ENCODE peak calls at places on chromosomes 13 and 19, in six cellular contexts. S is Ammon's horn; F is SW 1271; T is thoracic aorta; G is NK-92 treated with Interleukin-12 subunit alpha and Interleukin-12 subunit beta, amount 100 ng/mL, for 24 hours; I is EH. Q is an unnamed sample.

GRCh38 chr13:21171420-21171819 is 4.9 kb downstream of the SKA3 start:
- DNase-seq in S (no peak), F (no peak), T (no peak), G (no peak), I (no peak), Q (no peak)

GRCh38 chr19:8500158-8500557 is 2.3 kb downstream of the PRAM1 start:
- DNase-seq in S (peak), F (no peak), T (no peak), G (no peak), I (no peak), Q (no peak)

GRCh38 chr13:113581871-113582270 is 2.7 kb upstream of the TFDP1 start:
- DNase-seq in S (peak), F (no peak), T (no peak), G (no peak), I (no peak), Q (no peak)

GRCh38 chr13:64753606-64754005 is 2476.5 kb downstream of the PCDH9 start:
- DNase-seq in S (no peak), F (no peak), T (no peak), G (no peak), I (peak), Q (no peak)

GRCh38 chr13:24348797-24349515 is 39.6 kb downstream of the C1QTNF9 start:
- DNase-seq in S (no peak), F (no peak), T (no peak), G (no peak), I (no peak), Q (no peak)

GRCh38 chr13:41708648-41709175 is 251.4 kb downstream of the RGCC start:
- DNase-seq in S (peak), F (no peak), T (no peak), G (no peak), I (no peak), Q (peak)

GRCh38 chr19:7191946-7192691 is 102.1 kb downstream of the INSR start:
- DNase-seq in S (no peak), F (no peak), T (no peak), G (peak), I (peak), Q (no peak)

GRCh38 chr19:39444598-39445257 is 654 bp upstream of the SUPT5H start:
- DNase-seq in S (no peak), F (no peak), T (no peak), G (no peak), I (peak), Q (no peak)

GRCh38 chr19:31253816-31254551 is 95.3 kb downstream of the TSHZ3 start:
- DNase-seq in S (no peak), F (no peak), T (no peak), G (no peak), I (no peak), Q (no peak)

GRCh38 chr19:47230122-47230920 is 678 bp downstream of the BBC3 start:
- DNase-seq in S (peak), F (peak), T (no peak), G (peak), I (peak), Q (peak)

GRCh38 chr13:45809810-45810394 is 41.7 kb downstream of the SIAH3 start:
- DNase-seq in S (no peak), F (no peak), T (no peak), G (no peak), I (no peak), Q (no peak)

GRCh38 chr19:50239916-50240585 is 36.6 kb downstream of the MYH14 start:
- DNase-seq in S (no peak), F (no peak), T (no peak), G (no peak), I (no peak), Q (no peak)

GRCh38 chr19:18117692-18118378 is 20.3 kb downstream of the MAST3 start:
- DNase-seq in S (peak), F (peak), T (no peak), G (peak), I (peak), Q (peak)

GRCh38 chr13:106599875-106600797 is 32.2 kb upstream of the ARGLU1 start:
- DNase-seq in S (no peak), F (no peak), T (no peak), G (no peak), I (peak), Q (no peak)

GRCh38 chr13:20124303-20124702 is 36.5 kb downstream of the GJA3 start:
- DNase-seq in S (no peak), F (no peak), T (no peak), G (no peak), I (peak), Q (no peak)

GRCh38 chr19:49780861-49781260 is 14.1 kb downstream of the AP2A1 start:
- DNase-seq in S (no peak), F (no peak), T (no peak), G (no peak), I (no peak), Q (no peak)

GRCh38 chr13:78147905-78148304 is 229.3 kb upstream of the EDNRB start:
- DNase-seq in S (no peak), F (peak), T (no peak), G (no peak), I (peak), Q (no peak)

GRCh38 chr13:52751196-52751595 is 11.6 kb upstream of the CNMD start:
- DNase-seq in S (no peak), F (no peak), T (no peak), G (no peak), I (no peak), Q (no peak)

GRCh38 chr19:41426952-41427646 is at the start of gene B3GNT8:
- DNase-seq in S (no peak), F (no peak), T (peak), G (no peak), I (peak), Q (peak)

GRCh38 chr19:19816679-19817078 is 4.9 kb downstream of the ZNF506 start:
- DNase-seq in S (no peak), F (no peak), T (no peak), G (no peak), I (no peak), Q (peak)

GRCh38 chr19:23415561-23416191 is 20.4 kb upstream of the ZNF91 start:
- DNase-seq in S (peak), F (no peak), T (no peak), G (no peak), I (peak), Q (peak)

GRCh38 chr13:93289842-93290241 is 63.2 kb downstream of the GPC6 start:
- DNase-seq in S (no peak), F (no peak), T (no peak), G (no peak), I (no peak), Q (no peak)

GRCh38 chr19:5083547-5083965 is 114.6 kb downstream of the KDM4B start:
- DNase-seq in S (no peak), F (no peak), T (no peak), G (no peak), I (no peak), Q (peak)